ENCODE peak calls at places on chromosomes 1 and 21, in eight cellular contexts. One of them, this sample, is unnamed.

GRCh38 chr1:20551161-20551560 is 1.2 kb upstream of the FAM43B start:
- DNase-seq in stomach: no peak
- DNase-seq in uterus: no peak
- DNase-seq in suprapubic skin: no peak
- DNase-seq in esophagus muscularis mucosa: no peak
- DNase-seq in Peyer's patch: no peak
- DNase-seq in upper lobe of left lung: no peak
- DNase-seq in GM12878: no peak
- DNase-seq in this sample: no peak

GRCh38 chr1:2805801-2806430 is 4.4 kb upstream of the TTC34 start:
- DNase-seq in GM12878: no peak
- DNase-seq in suprapubic skin: no peak
- DNase-seq in Peyer's patch: no peak
- DNase-seq in stomach: no peak
- DNase-seq in esophagus muscularis mucosa: no peak
- DNase-seq in uterus: no peak
- DNase-seq in upper lobe of left lung: peak
- DNase-seq in this sample: no peak

GRCh38 chr21:14120091-14120734 is 90.5 kb downstream of the LIPI start:
- DNase-seq in GM12878: peak
- DNase-seq in suprapubic skin: no peak
- DNase-seq in upper lobe of left lung: peak
- DNase-seq in esophagus muscularis mucosa: no peak
- DNase-seq in stomach: peak
- DNase-seq in uterus: no peak
- DNase-seq in Peyer's patch: no peak
- DNase-seq in this sample: no peak

GRCh38 chr1:25996966-25997758 is 701 bp downstream of the PAFAH2 start:
- DNase-seq in Peyer's patch: no peak
- DNase-seq in uterus: peak
- DNase-seq in suprapubic skin: no peak
- DNase-seq in esophagus muscularis mucosa: no peak
- DNase-seq in upper lobe of left lung: no peak
- DNase-seq in stomach: no peak
- DNase-seq in GM12878: peak
- DNase-seq in this sample: peak

GRCh38 chr1:110829955-110830553 is 42.9 kb upstream of the CD53 start:
- DNase-seq in Peyer's patch: peak
- DNase-seq in GM12878: peak
- DNase-seq in esophagus muscularis mucosa: no peak
- DNase-seq in uterus: no peak
- DNase-seq in upper lobe of left lung: no peak
- DNase-seq in suprapubic skin: no peak
- DNase-seq in stomach: no peak
- DNase-seq in this sample: no peak

GRCh38 chr1:118555638-118556037 is 370.6 kb upstream of the SPAG17 start:
- DNase-seq in esophagus muscularis mucosa: no peak
- DNase-seq in upper lobe of left lung: no peak
- DNase-seq in uterus: no peak
- DNase-seq in suprapubic skin: no peak
- DNase-seq in Peyer's patch: no peak
- DNase-seq in GM12878: no peak
- DNase-seq in stomach: no peak
- DNase-seq in this sample: no peak

GRCh38 chr1:221777434-221778072 is 35.7 kb upstream of the DUSP10 start:
- DNase-seq in stomach: no peak
- DNase-seq in uterus: no peak
- DNase-seq in suprapubic skin: no peak
- DNase-seq in Peyer's patch: peak
- DNase-seq in upper lobe of left lung: no peak
- DNase-seq in GM12878: peak
- DNase-seq in esophagus muscularis mucosa: no peak
- DNase-seq in this sample: no peak

GRCh38 chr1:183589836-183590224 is 429 bp downstream of the NCF2 start:
- DNase-seq in uterus: no peak
- DNase-seq in esophagus muscularis mucosa: no peak
- DNase-seq in stomach: no peak
- DNase-seq in suprapubic skin: no peak
- DNase-seq in Peyer's patch: peak
- DNase-seq in upper lobe of left lung: no peak
- DNase-seq in GM12878: no peak
- DNase-seq in this sample: no peak

GRCh38 chr21:38654580-38654979 is 151.1 kb upstream of the ETS2 start:
- DNase-seq in Peyer's patch: no peak
- DNase-seq in GM12878: no peak
- DNase-seq in uterus: no peak
- DNase-seq in esophagus muscularis mucosa: no peak
- DNase-seq in stomach: no peak
- DNase-seq in suprapubic skin: no peak
- DNase-seq in upper lobe of left lung: no peak
- DNase-seq in this sample: no peak

GRCh38 chr1:35188578-35189392 is 4.2 kb downstream of the SFPQ start:
- DNase-seq in Peyer's patch: no peak
- DNase-seq in esophagus muscularis mucosa: no peak
- DNase-seq in upper lobe of left lung: no peak
- DNase-seq in GM12878: no peak
- DNase-seq in uterus: no peak
- DNase-seq in stomach: no peak
- DNase-seq in suprapubic skin: no peak
- DNase-seq in this sample: no peak

GRCh38 chr1:35191429-35192055 is 1.4 kb downstream of the SFPQ start:
- DNase-seq in upper lobe of left lung: no peak
- DNase-seq in suprapubic skin: no peak
- DNase-seq in GM12878: no peak
- DNase-seq in Peyer's patch: no peak
- DNase-seq in stomach: no peak
- DNase-seq in esophagus muscularis mucosa: no peak
- DNase-seq in uterus: no peak
- DNase-seq in this sample: no peak

GRCh38 chr1:35190784-35191183 is 2.2 kb downstream of the SFPQ start:
- DNase-seq in GM12878: no peak
- DNase-seq in upper lobe of left lung: no peak
- DNase-seq in esophagus muscularis mucosa: no peak
- DNase-seq in suprapubic skin: no peak
- DNase-seq in uterus: no peak
- DNase-seq in Peyer's patch: no peak
- DNase-seq in stomach: no peak
- DNase-seq in this sample: no peak

GRCh38 chr1:35192853-35193664 is at the start of gene SFPQ:
- DNase-seq in GM12878: peak
- DNase-seq in Peyer's patch: peak
- DNase-seq in suprapubic skin: peak
- DNase-seq in upper lobe of left lung: peak
- DNase-seq in stomach: peak
- DNase-seq in uterus: peak
- DNase-seq in esophagus muscularis mucosa: peak
- DNase-seq in this sample: peak

GRCh38 chr1:35192056-35192852 is 691 bp downstream of the SFPQ start:
- DNase-seq in GM12878: no peak
- DNase-seq in Peyer's patch: peak
- DNase-seq in upper lobe of left lung: peak
- DNase-seq in esophagus muscularis mucosa: no peak
- DNase-seq in suprapubic skin: peak
- DNase-seq in stomach: peak
- DNase-seq in uterus: peak
- DNase-seq in this sample: peak
- TF ChIP-seq POLR2A in GM12878: peak
- TF ChIP-seq POLR2A in Peyer's patch: peak
- TF ChIP-seq POLR2A in upper lobe of left lung: peak
- TF ChIP-seq POLR2A in esophagus muscularis mucosa: no peak
- TF ChIP-seq POLR2A in suprapubic skin: peak
- TF ChIP-seq POLR2A in stomach: no peak
- TF ChIP-seq POLR2A in uterus: peak
- TF ChIP-seq POLR2A in this sample: peak

GRCh38 chr1:154696001-154696400 is 88.0 kb upstream of the ADAR start:
- DNase-seq in uterus: no peak
- DNase-seq in upper lobe of left lung: no peak
- DNase-seq in stomach: no peak
- DNase-seq in esophagus muscularis mucosa: no peak
- DNase-seq in suprapubic skin: no peak
- DNase-seq in GM12878: no peak
- DNase-seq in Peyer's patch: no peak
- DNase-seq in this sample: no peak
- TF ChIP-seq CTCF in uterus: peak
- TF ChIP-seq CTCF in upper lobe of left lung: no peak
- TF ChIP-seq CTCF in stomach: no peak
- TF ChIP-seq CTCF in esophagus muscularis mucosa: peak
- TF ChIP-seq CTCF in suprapubic skin: no peak
- TF ChIP-seq CTCF in GM12878: peak
- TF ChIP-seq CTCF in Peyer's patch: no peak
- TF ChIP-seq CTCF in this sample: no peak

DNA sequence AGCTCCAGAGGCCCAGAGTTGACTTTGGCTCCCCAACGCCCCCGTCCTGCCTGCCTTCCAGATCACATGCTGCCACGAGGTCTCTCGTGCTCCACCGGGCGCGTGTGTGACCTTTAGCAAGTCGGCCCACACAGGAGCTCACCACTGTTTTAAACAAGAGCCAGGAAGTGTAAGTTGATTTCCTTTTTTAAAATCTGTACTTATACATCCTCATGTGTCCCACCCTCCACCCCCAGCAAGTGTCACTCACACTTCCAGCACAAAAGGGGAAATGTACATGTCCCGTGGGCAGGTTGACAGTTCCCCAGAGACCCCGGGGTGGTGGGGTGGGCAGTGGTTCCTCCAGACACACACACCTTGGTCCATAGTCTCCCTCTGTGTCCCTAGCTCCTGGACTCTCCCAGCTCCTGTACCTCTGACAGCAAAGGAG is 84.4 kb downstream of the STUM start:
- DNase-seq in upper lobe of left lung: peak
- DNase-seq in uterus: peak
- DNase-seq in GM12878: no peak
- DNase-seq in suprapubic skin: peak
- DNase-seq in stomach: no peak
- DNase-seq in esophagus muscularis mucosa: no peak
- DNase-seq in Peyer's patch: peak
- DNase-seq in this sample: no peak
- H3K27ac ChIP-seq in upper lobe of left lung: no peak
- H3K27ac ChIP-seq in uterus: peak
- H3K27ac ChIP-seq in GM12878: no peak
- H3K27ac ChIP-seq in suprapubic skin: peak
- H3K27ac ChIP-seq in stomach: no peak
- H3K27ac ChIP-seq in esophagus muscularis mucosa: peak
- H3K27ac ChIP-seq in Peyer's patch: peak
- H3K27ac ChIP-seq in this sample: peak

GRCh38 chr21:25396135-25396711 is 211.1 kb downstream of the MRPL39 start:
- DNase-seq in GM12878: peak
- DNase-seq in suprapubic skin: no peak
- DNase-seq in stomach: no peak
- DNase-seq in Peyer's patch: no peak
- DNase-seq in uterus: no peak
- DNase-seq in upper lobe of left lung: no peak
- DNase-seq in esophagus muscularis mucosa: no peak
- DNase-seq in this sample: no peak
- TF ChIP-seq POLR2A in GM12878: no peak
- TF ChIP-seq POLR2A in suprapubic skin: no peak
- TF ChIP-seq POLR2A in stomach: no peak
- TF ChIP-seq POLR2A in Peyer's patch: no peak
- TF ChIP-seq POLR2A in uterus: no peak
- TF ChIP-seq POLR2A in upper lobe of left lung: no peak
- TF ChIP-seq POLR2A in esophagus muscularis mucosa: no peak
- TF ChIP-seq POLR2A in this sample: no peak

GRCh38 chr1:19260211-19261138 is 8.9 kb downstream of the MRTO4 start:
- DNase-seq in Peyer's patch: no peak
- DNase-seq in uterus: no peak
- DNase-seq in GM12878: no peak
- DNase-seq in suprapubic skin: no peak
- DNase-seq in stomach: peak
- DNase-seq in upper lobe of left lung: no peak
- DNase-seq in esophagus muscularis mucosa: no peak
- DNase-seq in this sample: no peak
- TF ChIP-seq CTCF in Peyer's patch: no peak
- TF ChIP-seq CTCF in uterus: no peak
- TF ChIP-seq CTCF in GM12878: no peak
- TF ChIP-seq CTCF in suprapubic skin: no peak
- TF ChIP-seq CTCF in stomach: no peak
- TF ChIP-seq CTCF in upper lobe of left lung: no peak
- TF ChIP-seq CTCF in esophagus muscularis mucosa: no peak
- TF ChIP-seq CTCF in this sample: no peak

GRCh38 chr21:25398630-25399029 is 208.7 kb downstream of the MRPL39 start:
- DNase-seq in upper lobe of left lung: no peak
- DNase-seq in stomach: no peak
- DNase-seq in uterus: no peak
- DNase-seq in Peyer's patch: no peak
- DNase-seq in esophagus muscularis mucosa: no peak
- DNase-seq in suprapubic skin: no peak
- DNase-seq in GM12878: no peak
- DNase-seq in this sample: no peak
- H3K27ac ChIP-seq in upper lobe of left lung: no peak
- H3K27ac ChIP-seq in stomach: no peak
- H3K27ac ChIP-seq in uterus: no peak
- H3K27ac ChIP-seq in Peyer's patch: no peak
- H3K27ac ChIP-seq in esophagus muscularis mucosa: no peak
- H3K27ac ChIP-seq in suprapubic skin: no peak
- H3K27ac ChIP-seq in GM12878: no peak
- H3K27ac ChIP-seq in this sample: no peak